ENCODE peak calls at places on chromosomes 3 and 15, in five cellular contexts. H is T-helper 1 cell, V is NCI-H2171 treated with DMSO at 0.1 percent for 48 hours, T is LoVo, B is skeletal muscle cell. D is an unnamed sample.

GRCh38 chr3:154334973-154335420 is 10.7 kb upstream of the DHX36 start:
- DNase-seq in H (no peak), V (peak; percentile 48), T (peak; percentile 43), B (no peak), D (peak; percentile 30)

GRCh38 chr15:50353251-50353998 is 1.6 kb downstream of the GABPB1 start:
- DNase-seq in H (peak; percentile 10), V (no peak), T (peak; percentile 22), B (peak; percentile 91), D (no peak)

GRCh38 chr15:74060251-74060650 is 22.1 kb downstream of the GOLGA6A start:
- DNase-seq in H (no peak), V (no peak), T (no peak), B (no peak), D (no peak)

GRCh38 chr3:31762016-31762764 is 218.9 kb downstream of the OSBPL10 start:
- DNase-seq in H (no peak), V (no peak), T (no peak), B (no peak), D (no peak)

GRCh38 chr3:169250000-169250399 is 413.5 kb downstream of the MECOM start:
- DNase-seq in H (no peak), V (no peak), T (no peak), B (no peak), D (no peak)

GRCh38 chr3:71432044-71432970 is 151.2 kb downstream of the FOXP1 start:
- DNase-seq in H (no peak), V (no peak), T (no peak), B (no peak), D (no peak)

GRCh38 chr3:25664066-25664809 is 469 bp downstream of the TOP2B start:
- DNase-seq in H (peak; percentile 58), V (peak; percentile 26), T (peak; percentile 20), B (peak; percentile 28), D (peak; percentile 49)

GRCh38 chr3:44343421-44343820 is 4.9 kb downstream of the TCAIM start:
- DNase-seq in H (no peak), V (no peak), T (no peak), B (no peak), D (no peak)

GRCh38 chr3:142623209-142623608 is 27.0 kb downstream of the PLS1 start:
- DNase-seq in H (no peak), V (no peak), T (peak; percentile 31), B (no peak), D (no peak)

GRCh38 chr15:90225504-90226234 is 8.1 kb downstream of the CIB1 start:
- DNase-seq in H (no peak), V (no peak), T (no peak), B (no peak), D (no peak)

GRCh38 chr3:156816091-156816793 is 9.9 kb upstream of the LEKR1 start:
- DNase-seq in H (peak; percentile 13), V (no peak), T (no peak), B (no peak), D (peak; percentile 71)

GRCh38 chr15:74430510-74430951 is 3.2 kb downstream of the SEMA7A start:
- DNase-seq in H (no peak), V (no peak), T (no peak), B (no peak), D (no peak)

GRCh38 chr3:123202451-123202850 is 708 bp downstream of the SEC22A start:
- DNase-seq in H (no peak), V (peak; percentile 75), T (no peak), B (no peak), D (peak; percentile 4)

GRCh38 chr3:55000546-55000945 is 72.7 kb upstream of the LRTM1 start:
- DNase-seq in H (no peak), V (peak; percentile 67), T (no peak), B (peak; percentile 71), D (no peak)

GRCh38 chr3:15009156-15009555 is 56.0 kb downstream of the MRPS25 start:
- DNase-seq in H (no peak), V (no peak), T (no peak), B (no peak), D (no peak)

GRCh38 chr3:196620228-196620627 is 19.3 kb upstream of the NRROS start:
- DNase-seq in H (no peak), V (no peak), T (no peak), B (no peak), D (no peak)

GRCh38 chr15:83992356-83993031 is 243.1 kb upstream of the GOLGA6L4 start:
- DNase-seq in H (no peak), V (no peak), T (no peak), B (no peak), D (no peak)

GRCh38 chr3:49930922-49931321 is 1.3 kb upstream of the MON1A start:
- DNase-seq in H (no peak), V (peak; percentile 4), T (no peak), B (no peak), D (peak; percentile 40)

GRCh38 chr3:157938154-157938774 is 168.0 kb downstream of the SHOX2 start:
- DNase-seq in H (no peak), V (no peak), T (peak; percentile 17), B (peak; percentile 48), D (no peak)

GRCh38 chr3:106104078-106104477 is 235.3 kb upstream of the CBLB start:
- DNase-seq in H (no peak), V (no peak), T (no peak), B (no peak), D (no peak)

GRCh38 chr3:44114142-44114541 is 127.5 kb upstream of the TOPAZ1 start:
- DNase-seq in H (no peak), V (peak; percentile 0), T (peak; percentile 3), B (no peak), D (peak; percentile 49)

GRCh38 chr3:184565421-184566211 is 4.0 kb downstream of the EPHB3 start:
- DNase-seq in H (no peak), V (no peak), T (peak; percentile 71), B (peak; percentile 58), D (peak; percentile 94)

GRCh38 chr3:126558336-126559071 is at the start of gene C3orf22:
- DNase-seq in H (no peak), V (no peak), T (no peak), B (no peak), D (no peak)

GRCh38 chr15:78365931-78366330 is 25.8 kb downstream of the CRABP1 start:
- DNase-seq in H (no peak), V (no peak), T (peak; percentile 45), B (no peak), D (no peak)

GRCh38 chr3:170809021-170809974 is 60.7 kb downstream of the RPL22L1 start:
- DNase-seq in H (no peak), V (peak; percentile 90), T (peak; percentile 67), B (peak; percentile 48), D (peak; percentile 73)

GRCh38 chr3:27345959-27346865 is 23.0 kb downstream of the NEK10 start:
- DNase-seq in H (no peak), V (no peak), T (no peak), B (no peak), D (no peak)

GRCh38 chr3:17135696-17136095 is 250.9 kb downstream of the PLCL2 start:
- DNase-seq in H (no peak), V (no peak), T (no peak), B (no peak), D (no peak)

GRCh38 chr15:50653156-50653743 is 33.3 kb downstream of the TRPM7 start:
- DNase-seq in H (no peak), V (no peak), T (no peak), B (no peak), D (no peak)

GRCh38 chr3:98733778-98734281 is 29.3 kb upstream of the ST3GAL6 start:
- DNase-seq in H (no peak), V (peak; percentile 45), T (no peak), B (no peak), D (no peak)

GRCh38 chr3:87924485-87924884 is 134.3 kb downstream of the CGGBP1 start:
- DNase-seq in H (no peak), V (no peak), T (no peak), B (no peak), D (no peak)

GRCh38 chr3:47525617-47526016 is 12.1 kb upstream of the ELP6 start:
- DNase-seq in H (no peak), V (no peak), T (no peak), B (no peak), D (no peak)

GRCh38 chr3:113274425-113274824 is 63.1 kb downstream of the BOC start:
- DNase-seq in H (no peak), V (no peak), T (no peak), B (no peak), D (no peak)

GRCh38 chr3:197482001-197482400 is 73.8 kb downstream of the BDH1 start:
- DNase-seq in H (no peak), V (no peak), T (no peak), B (no peak), D (no peak)

GRCh38 chr3:64449026-64449425 is 223.8 kb upstream of the PRICKLE2 start:
- DNase-seq in H (no peak), V (no peak), T (no peak), B (no peak), D (no peak)

GRCh38 chr3:148309390-148310035 is 388.2 kb upstream of the AGTR1 start:
- DNase-seq in H (no peak), V (peak; percentile 2), T (peak; percentile 18), B (no peak), D (peak; percentile 68)